ENCODE peak calls at places on chromosomes 4 and X, in four cellular contexts. V is DMS 273 treated with DMSO at 0.1 percent for 48 hours, U is NCI-H446 treated with DMSO at 0.1 percent for 48 hours, Q is RWPE1. G is an unnamed sample.

GRCh38 chr4:101158136-101158485 is 189.2 kb downstream of the PPP3CA start:
- DNase-seq in U (no peak), V (no peak), Q (no peak), G (no peak)

GRCh38 chr4:183322326-183322725 is at the start of gene CLDN24:
- DNase-seq in V (no peak), Q (no peak), U (no peak), G (no peak)

GRCh38 chr4:41129128-41129754 is 85.1 kb downstream of the APBB2 start:
- DNase-seq in U (no peak), V (no peak), Q (no peak), G (no peak)

GRCh38 chr4:131006388-131006787 is 1910.4 kb downstream of the C4orf33 start:
- DNase-seq in V (no peak), U (no peak), Q (no peak), G (no peak)

GRCh38 chr4:85151349-85151748 is 184.9 kb upstream of the WDFY3 start:
- DNase-seq in Q (no peak), V (no peak), U (no peak), G (no peak)

GRCh38 chr4:17098946-17099345 is 200.5 kb upstream of the LDB2 start:
- DNase-seq in U (no peak), Q (no peak), V (no peak), G (no peak)

GRCh38 chr4:189294570-189294969 is 646.1 kb upstream of the FRG1 start:
- DNase-seq in V (no peak), Q (peak; percentile 27), U (no peak), G (no peak)

GRCh38 chrX:150543230-150544155 is 24.9 kb upstream of the MTM1 start:
- DNase-seq in V (no peak), U (no peak), Q (no peak), G (no peak)

GRCh38 chrX:19017271-19017670 is 33.4 kb upstream of the PHKA2 start:
- DNase-seq in U (no peak), Q (peak; percentile 20), V (peak; percentile 20), G (no peak)

GRCh38 chr4:8655411-8656184 is 63.0 kb downstream of the CPZ start:
- DNase-seq in U (no peak), Q (no peak), V (no peak), G (no peak)

GRCh38 chr4:76982638-76983579 is 33.4 kb downstream of the SEPTIN11 start:
- DNase-seq in U (no peak), Q (no peak), V (no peak), G (no peak)

GRCh38 chr4:48570646-48571220 is 80.7 kb downstream of the ZAR1 start:
- DNase-seq in Q (no peak), U (no peak), V (no peak), G (no peak)

GRCh38 chrX:12798601-12799000 is 7.4 kb downstream of the PRPS2 start:
- DNase-seq in Q (no peak), U (no peak), V (no peak), G (no peak)

GRCh38 chrX:150503898-150504219 is 64.6 kb upstream of the MTM1 start:
- DNase-seq in V (no peak), Q (peak; percentile 6), U (no peak), G (no peak)

GRCh38 chrX:138349351-138349750 is 362.2 kb downstream of the FGF13 start:
- DNase-seq in V (no peak), Q (no peak), U (no peak), G (no peak)

GRCh38 chr4:22607382-22607781 is 85.4 kb upstream of the GBA3 start:
- DNase-seq in U (peak; percentile 8), Q (peak; percentile 42), V (peak; percentile 17), G (no peak)

GRCh38 chr4:119865389-119865788 is 201.3 kb downstream of the MAD2L1 start:
- DNase-seq in U (no peak), Q (no peak), V (no peak), G (no peak)

GRCh38 chrX:133776072-133776471 is 209.3 kb downstream of the GPC3 start:
- DNase-seq in U (no peak), Q (peak; percentile 0), V (peak; percentile 8), G (no peak)

GRCh38 chrX:16119353-16120220 is 3.8 kb upstream of the GRPR start:
- DNase-seq in Q (no peak), U (no peak), V (no peak), G (no peak)

GRCh38 chrX:131675596-131676194 is 131.8 kb downstream of the OR13H1 start:
- DNase-seq in V (no peak), U (no peak), Q (peak; percentile 8), G (no peak)

GRCh38 chrX:111896148-111896547 is 20.2 kb downstream of the TRPC5OS start:
- DNase-seq in U (no peak), Q (no peak), V (no peak), G (no peak)

GRCh38 chr4:120691536-120691935 is 231.0 kb downstream of the PRDM5 start:
- DNase-seq in V (no peak), Q (no peak), U (no peak), G (no peak)

GRCh38 chrX:48798318-48798717 is 3.5 kb upstream of the HDAC6 start:
- DNase-seq in V (no peak), Q (no peak), U (no peak), G (no peak)

GRCh38 chr4:99336553-99336952 is 15.4 kb upstream of the ADH1B start:
- DNase-seq in U (no peak), V (no peak), Q (no peak), G (no peak)

GRCh38 chrX:145396612-145397011 is 149.3 kb downstream of the SPANXN1 start:
- DNase-seq in Q (no peak), U (no peak), V (no peak), G (no peak)

GRCh38 chrX:1455948-1456280 is 3.2 kb upstream of the ASMTL start:
- DNase-seq in V (no peak), U (no peak), Q (no peak), G (no peak)

GRCh38 chr4:74631338-74631737 is 163.0 kb downstream of the BTC start:
- DNase-seq in U (no peak), V (no peak), Q (peak; percentile 49), G (no peak)

GRCh38 chr4:30600246-30600645 is 119.9 kb upstream of the PCDH7 start:
- DNase-seq in U (no peak), V (no peak), Q (no peak), G (no peak)

GRCh38 chr4:3202836-3203820 is 45.8 kb upstream of the MSANTD1 start:
- DNase-seq in V (peak; percentile 17), U (no peak), Q (no peak), G (no peak)

GRCh38 chr4:111483375-111484169 is 661.7 kb upstream of the FAM241A start:
- DNase-seq in U (no peak), V (no peak), Q (no peak), G (no peak)